ENCODE peak calls at places on chromosomes 2 and 18, in six cellular contexts. S is lower lobe of right lung, Z is OCI-LY7, U is GM12865, T is substantia nigra, O is chondrocyte. M is an unnamed sample.
A peak's percentile ranks its signal among the peaks of the same experiment; 100 is the strongest.

GRCh38 chr2:132760405-132760804 is 90.4 kb upstream of the LYPD1 start:
- DNase-seq in O (no peak), T (no peak), U (peak; percentile 8), Z (no peak), S (no peak), M (no peak)

GRCh38 chr2:132415256-132416079 is 1.1 kb upstream of the GPR39 start:
- DNase-seq in S (no peak), T (no peak), Z (no peak), O (no peak), U (no peak), M (no peak)

GRCh38 chr18:26479686-26480079 is 68.7 kb downstream of the KCTD1 start:
- DNase-seq in S (no peak), O (no peak), Z (no peak), U (no peak), T (no peak), M (no peak)

GRCh38 chr2:180130403-180130802 is 123.3 kb upstream of the CWC22 start:
- DNase-seq in O (no peak), S (no peak), Z (no peak), T (no peak), U (no peak), M (no peak)

GRCh38 chr2:236302555-236302954 is 38.3 kb upstream of the ASB18 start:
- DNase-seq in O (no peak), S (no peak), U (no peak), Z (no peak), T (no peak), M (no peak)

GRCh38 chr18:59268722-59269562 is 4.3 kb downstream of the RAX start:
- DNase-seq in S (peak; percentile 62), T (no peak), O (no peak), Z (no peak), U (peak; percentile 17), M (no peak)

GRCh38 chr18:37533647-37534565 is 31.7 kb downstream of the CELF4 start:
- DNase-seq in U (peak; percentile 27), Z (peak; percentile 67), O (no peak), S (no peak), T (no peak), M (no peak)

GRCh38 chr2:200350796-200351195 is 44.3 kb downstream of the SPATS2L start:
- DNase-seq in Z (no peak), T (no peak), O (no peak), S (no peak), U (no peak), M (no peak)

M was measured in RWPE2.